ENCODE peak calls at places on chromosomes 2 and 18, in four cellular contexts. X is naive thymus-derived CD4-positive, alpha-beta T cell; D is NT2/D1; F is endodermal cell. O is an unnamed sample. For H3K4me1, the result is how much of the 10 kb centered on the place peaks cover.

GRCh38 chr2:137252934-137253333 is 487.6 kb downstream of the THSD7B start:
- DNase-seq in X (no peak), D (no peak), F (no peak), O (no peak)

GRCh38 chr2:105487142-105488069 is 88.6 kb upstream of the FHL2 start:
- DNase-seq in X (no peak), D (no peak), F (no peak), O (no peak)

GRCh38 chr18:50507120-50507590 is 52.7 kb upstream of the MAPK4 start:
- DNase-seq in X (no peak), D (peak), F (peak), O (peak)

GRCh38 chr2:46967990-46968647 is 52.5 kb upstream of the MCFD2 start:
- DNase-seq in X (no peak), D (no peak), F (no peak), O (no peak)

GRCh38 chr2:236341066-236341465 is 76.9 kb upstream of the ASB18 start:
- DNase-seq in X (no peak), D (no peak), F (no peak), O (no peak)

GRCh38 chr2:182587831-182588230 is 128.2 kb upstream of the DNAJC10 start:
- DNase-seq in X (no peak), D (no peak), F (no peak), O (no peak)

GRCh38 chr2:96074156-96074555 is 39.4 kb upstream of the GPAT2 start:
- DNase-seq in X (no peak), D (no peak), F (peak), O (no peak)

GRCh38 chr2:206255003-206255402 is 19.5 kb upstream of the ZDBF2 start:
- DNase-seq in X (no peak), D (peak), F (peak), O (no peak)

GRCh38 chr2:241724975-241725870 is 9.2 kb upstream of the D2HGDH start:
- DNase-seq in X (no peak), D (no peak), F (no peak), O (no peak)

GRCh38 chr18:73577365-73577764 is 570.3 kb downstream of the FBXO15 start:
- DNase-seq in X (no peak), D (no peak), F (no peak), O (no peak)

GRCh38 chr2:101432411-101433181 is 42.3 kb downstream of the RFX8 start:
- DNase-seq in X (no peak), D (no peak), F (no peak), O (no peak)

GRCh38 chr2:179454443-179455218 is 190.0 kb upstream of the SESTD1 start:
- DNase-seq in X (no peak), D (no peak), F (no peak), O (no peak)

GRCh38 chr2:233075966-233076339 is 15.8 kb downstream of the INPP5D start:
- DNase-seq in X (peak), D (no peak), F (peak), O (no peak)

GRCh38 chr2:68411397-68412126 is 46.5 kb downstream of the PLEK start:
- DNase-seq in X (no peak), D (no peak), F (no peak), O (no peak)

GRCh38 chr2:134300585-134300984 is 46.7 kb downstream of the MGAT5 start:
- DNase-seq in X (no peak), D (no peak), F (no peak), O (no peak)

GRCh38 chr18:76754381-76754780 is 68.0 kb upstream of the ZNF236 start:
- DNase-seq in X (no peak), D (no peak), F (no peak), O (no peak)

GRCh38 chr2:64157792-64158191 is 13.6 kb upstream of the PELI1 start:
- DNase-seq in X (no peak), D (no peak), F (no peak), O (no peak)

GRCh38 chr2:236875906-236876505 is 209.7 kb upstream of the COPS8 start:
- DNase-seq in X (no peak), D (no peak), F (peak), O (no peak)

GRCh38 chr2:70923378-70924015 is 12.2 kb upstream of the ATP6V1B1 start:
- DNase-seq in X (no peak), D (no peak), F (peak), O (no peak)

GRCh38 chr2:151363709-151364108 is 6.3 kb downstream of the TNFAIP6 start:
- DNase-seq in X (no peak), D (no peak), F (no peak), O (no peak)

GRCh38 chr18:76384861-76385680 is 110.0 kb downstream of the ZNF516 start:
- DNase-seq in X (peak), D (no peak), F (peak), O (no peak)

GRCh38 chr2:199771948-199772692 is 78.9 kb downstream of the FTCDNL1 start:
- DNase-seq in X (no peak), D (no peak), F (no peak), O (no peak)

GRCh38 chr2:99469394-99469793 is 20.4 kb downstream of the REV1 start:
- DNase-seq in X (no peak), D (no peak), F (no peak), O (no peak)

GRCh38 chr2:99470957-99471356 is 18.9 kb downstream of the REV1 start:
- DNase-seq in X (no peak), D (no peak), F (no peak), O (no peak)

GRCh38 chr2:99473496-99474083 is 16.2 kb downstream of the REV1 start:
- DNase-seq in X (no peak), D (no peak), F (no peak), O (no peak)

GRCh38 chr2:99472327-99472960 is 17.4 kb downstream of the REV1 start:
- DNase-seq in X (no peak), D (no peak), F (no peak), O (no peak)

GRCh38 chr2:99471635-99472326 is 18.0 kb downstream of the REV1 start:
- DNase-seq in X (no peak), D (no peak), F (no peak), O (no peak)
- H3K4me1 ChIP-seq in X (under half), D (under half), F (under half), O (under half)

DNA sequence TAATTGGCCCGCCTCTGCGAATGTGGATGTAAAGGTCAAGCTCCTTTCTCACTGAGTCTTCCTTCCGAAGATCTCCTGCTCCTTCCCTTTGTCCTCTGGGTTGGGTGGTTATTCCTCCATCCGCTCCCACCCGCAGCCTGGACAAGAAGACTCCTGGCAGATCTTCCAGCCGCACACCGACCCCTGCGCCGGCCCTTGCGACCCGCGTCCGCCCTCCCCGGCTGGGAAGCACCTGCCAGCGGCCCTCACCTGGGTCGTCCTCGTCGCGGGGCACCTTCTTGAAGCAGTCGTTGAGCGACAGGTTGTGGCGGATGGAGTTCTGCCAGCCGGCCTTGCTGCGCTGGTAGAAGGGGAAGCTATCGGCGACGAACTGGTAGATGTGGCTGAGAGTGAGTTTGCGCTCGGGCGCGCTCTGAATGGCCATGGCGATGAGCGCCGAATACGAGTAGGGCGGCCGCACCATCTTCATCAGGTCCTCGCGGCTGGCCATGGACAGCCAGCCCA is 794 bp downstream of the FOXI3 start:
- DNase-seq in X (peak), D (no peak), F (peak), O (no peak)
- H3K4me3 ChIP-seq in X (no peak), D (peak), F (peak), O (peak)

GRCh38 chr2:222899413-222900181 is 38.8 kb downstream of the ACSL3 start:
- DNase-seq in X (no peak), D (no peak), F (no peak), O (no peak)
- H3K4me1 ChIP-seq in X (under half), D (under half), F (under half), O (under half)

GRCh38 chr18:13572721-13573120 is 153.6 kb downstream of the FAM210A start:
- DNase-seq in X (no peak), D (no peak), F (peak), O (no peak)
- H3K4me3 ChIP-seq in X (no peak), D (no peak), F (no peak), O (no peak)

GRCh38 chr2:234677758-234678538 is 181.1 kb upstream of the ARL4C start:
- DNase-seq in X (no peak), D (no peak), F (peak), O (no peak)

GRCh38 chr2:234673961-234674759 is 177.3 kb upstream of the ARL4C start:
- DNase-seq in X (no peak), D (no peak), F (peak), O (no peak)

GRCh38 chr2:234676859-234677450 is 180.1 kb upstream of the ARL4C start:
- DNase-seq in X (no peak), D (no peak), F (peak), O (no peak)

GRCh38 chr2:234674781-234675201 is 177.9 kb upstream of the ARL4C start:
- DNase-seq in X (no peak), D (no peak), F (peak), O (no peak)

DNA sequence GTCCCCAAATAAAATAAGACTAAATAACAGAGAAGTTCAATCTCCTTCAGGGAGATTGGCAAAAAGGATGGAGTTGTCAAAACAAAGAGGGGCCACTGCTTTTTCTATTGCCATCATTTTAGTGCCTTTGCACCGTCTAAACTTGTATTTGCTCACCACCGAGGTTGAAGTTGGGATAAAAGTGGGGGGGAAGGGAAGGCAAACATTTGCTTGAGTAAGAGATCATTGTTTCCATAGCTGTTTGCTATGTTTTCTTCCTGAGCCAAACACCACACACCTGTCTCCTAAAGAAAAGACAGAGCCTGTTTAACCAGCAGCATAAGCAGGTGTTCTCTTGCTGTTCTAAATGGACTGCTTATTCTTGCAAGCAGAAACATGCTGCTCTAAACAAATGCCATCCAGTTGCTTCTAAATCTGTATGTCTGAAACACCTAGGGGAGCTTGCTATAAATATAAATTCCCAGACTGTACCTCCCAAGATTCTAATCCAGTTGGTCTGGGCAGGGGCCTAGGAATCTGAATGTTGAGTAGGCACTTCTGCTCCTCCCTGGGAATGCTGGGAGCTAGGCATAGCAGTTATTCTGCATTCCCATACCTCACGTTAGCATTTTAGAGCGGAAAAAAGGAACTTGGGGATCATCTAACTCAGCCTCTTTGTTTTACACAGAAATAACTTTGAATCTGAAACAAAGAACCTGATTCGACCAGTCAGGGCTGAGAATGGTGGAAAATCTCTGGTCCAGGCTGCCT is 179.4 kb upstream of the ARL4C start:
- DNase-seq in X (no peak), D (no peak), F (peak), O (no peak)
- H3K4me1 ChIP-seq in X (under half), D (under half), F (under half), O (under half)

O was measured in iPS DF 6.9.